ENCODE peak calls at places on chromosome 3, in nine cellular contexts. U is RCC 7860; J is iPS-NIHi11; N is colonic mucosa; L is NCI-H226; W is Peyer's patch; Z is SK-N-DZ; G is GM20000; F is effector memory CD4-positive, alpha-beta T cell. D is an unnamed sample.

GRCh38 chr3:117932441-117932840 is 1102.2 kb downstream of the IGSF11 start:
- DNase-seq in F (no peak), Z (no peak), W (no peak), G (no peak), U (no peak), N (no peak), L (no peak), J (no peak), D (no peak)

GRCh38 chr3:119330858-119331257 is 36.7 kb downstream of the ARHGAP31 start:
- DNase-seq in J (no peak), L (no peak), W (no peak), F (no peak), U (no peak), Z (no peak), N (no peak), G (no peak), D (no peak)

GRCh38 chr3:196408565-196409300 is 23.5 kb downstream of the UBXN7 start:
- DNase-seq in G (no peak), W (no peak), Z (no peak), J (no peak), U (no peak), N (no peak), F (no peak), L (no peak), D (no peak)

GRCh38 chr3:174531262-174531982 is 327.7 kb upstream of the NAALADL2 start:
- DNase-seq in L (no peak), J (no peak), U (no peak), W (no peak), F (no peak), Z (no peak), G (no peak), N (no peak), D (no peak)

GRCh38 chr3:178623666-178624255 is 87.5 kb downstream of the KCNMB2 start:
- DNase-seq in G (no peak), J (peak; percentile 17), F (no peak), W (no peak), U (no peak), L (peak; percentile 3), Z (no peak), N (no peak), D (no peak)

GRCh38 chr3:127226451-127226850 is 33.5 kb downstream of the PRR23E start:
- DNase-seq in J (no peak), L (no peak), N (no peak), F (no peak), W (no peak), U (no peak), G (no peak), Z (peak; percentile 59), D (no peak)

GRCh38 chr3:31105438-31106077 is 211.1 kb upstream of the GADL1 start:
- DNase-seq in W (no peak), G (no peak), N (no peak), Z (no peak), U (peak; percentile 89), L (peak; percentile 79), F (no peak), J (no peak), D (no peak)

GRCh38 chr3:11238880-11239279 is 33.3 kb upstream of the ATG7 start:
- DNase-seq in L (peak; percentile 92), U (peak; percentile 92), W (no peak), G (no peak), J (no peak), F (no peak), Z (no peak), N (no peak), D (no peak)

GRCh38 chr3:147129665-147130064 is 276.7 kb downstream of the ZIC4 start:
- DNase-seq in W (no peak), Z (no peak), L (no peak), N (no peak), F (no peak), U (no peak), J (no peak), G (no peak), D (no peak)

GRCh38 chr3:12629560-12629959 is 34.4 kb downstream of the RAF1 start:
- DNase-seq in L (no peak), U (no peak), G (no peak), F (no peak), N (no peak), W (no peak), Z (no peak), J (no peak), D (no peak)

GRCh38 chr3:29755416-29755815 is 474.5 kb downstream of the RBMS3 start:
- DNase-seq in F (no peak), Z (no peak), U (no peak), N (no peak), W (no peak), J (no peak), L (no peak), G (no peak), D (no peak)

GRCh38 chr3:134368751-134369105 is 5.5 kb downstream of the AMOTL2 start:
- DNase-seq in L (no peak), F (no peak), N (no peak), J (no peak), U (no peak), W (peak; percentile 32), Z (no peak), G (no peak), D (no peak)

GRCh38 chr3:51929420-51930003 is 12.2 kb downstream of the RRP9 start:
- DNase-seq in W (no peak), U (no peak), L (peak; percentile 8), F (no peak), N (no peak), Z (no peak), G (peak; percentile 8), J (peak; percentile 85), D (no peak)

GRCh38 chr3:101042996-101043686 is 49.9 kb upstream of the ABI3BP start:
- DNase-seq in L (peak; percentile 22), J (no peak), N (no peak), Z (no peak), G (no peak), U (no peak), W (no peak), F (no peak), D (no peak)

GRCh38 chr3:179227349-179227748 is 23.6 kb downstream of the KCNMB3 start:
- DNase-seq in U (no peak), Z (no peak), N (no peak), W (no peak), F (no peak), G (no peak), L (no peak), J (no peak), D (no peak)

GRCh38 chr3:129560931-129561594 is 18.1 kb downstream of the H1-8 start:
- DNase-seq in Z (peak; percentile 78), N (peak; percentile 65), W (peak; percentile 71), U (no peak), F (no peak), J (no peak), L (peak; percentile 58), G (no peak), D (no peak)

GRCh38 chr3:53890726-53891499 is 746 bp downstream of the SELENOK start:
- DNase-seq in F (peak; percentile 45), N (peak; percentile 60), L (no peak), G (peak; percentile 34), Z (peak; percentile 19), J (no peak), U (no peak), W (peak; percentile 82), D (peak; percentile 29)

GRCh38 chr3:38608086-38608775 is 41.3 kb downstream of the SCN5A start:
- DNase-seq in F (no peak), W (no peak), G (no peak), Z (no peak), J (no peak), N (no peak), U (no peak), L (no peak), D (no peak)

GRCh38 chr3:13161021-13161759 is 88.0 kb upstream of the IQSEC1 start:
- DNase-seq in Z (no peak), G (no peak), N (no peak), W (no peak), J (no peak), L (no peak), U (no peak), F (no peak), D (no peak)

GRCh38 chr3:41653575-41654239 is 308.2 kb downstream of the ULK4 start:
- DNase-seq in G (no peak), W (no peak), Z (no peak), J (no peak), F (no peak), U (no peak), N (no peak), L (no peak), D (no peak)

GRCh38 chr3:4741404-4742307 is 237.6 kb upstream of the BHLHE40 start:
- DNase-seq in W (peak; percentile 70), L (peak; percentile 97), Z (no peak), J (no peak), F (no peak), U (peak; percentile 94), G (no peak), N (peak; percentile 73), D (no peak)

GRCh38 chr3:129207347-129207947 is 23.8 kb upstream of the CNBP start:
- DNase-seq in F (no peak), G (no peak), Z (no peak), N (no peak), U (no peak), J (no peak), L (no peak), W (no peak), D (no peak)

GRCh38 chr3:73143821-73144237 is 82.4 kb downstream of the EBLN2 start:
- DNase-seq in U (no peak), J (no peak), F (no peak), W (no peak), L (no peak), G (no peak), Z (peak; percentile 4), N (no peak), D (no peak)

GRCh38 chr3:49422379-49423248 is at the start of gene AMT:
- DNase-seq in F (no peak), L (no peak), Z (peak; percentile 75), J (peak; percentile 94), N (peak; percentile 57), W (peak; percentile 72), U (no peak), G (no peak), D (no peak)

GRCh38 chr3:113556556-113557335 is 24.4 kb downstream of the SIDT1 start:
- DNase-seq in Z (no peak), F (no peak), U (no peak), L (no peak), N (peak; percentile 75), J (no peak), G (no peak), W (no peak), D (no peak)

GRCh38 chr3:197446713-197447455 is 108.9 kb downstream of the BDH1 start:
- DNase-seq in W (no peak), F (no peak), J (no peak), N (no peak), U (no peak), Z (no peak), G (no peak), L (no peak), D (no peak)

GRCh38 chr3:128491900-128492352 is 1.1 kb downstream of the GATA2 start:
- DNase-seq in G (no peak), N (no peak), J (no peak), L (no peak), Z (no peak), F (no peak), W (peak; percentile 25), U (no peak), D (no peak)

GRCh38 chr3:24288538-24289236 is 206.0 kb downstream of the THRB start:
- DNase-seq in J (no peak), N (peak; percentile 32), U (no peak), F (no peak), L (no peak), Z (no peak), G (no peak), W (no peak), D (no peak)

GRCh38 chr3:111087924-111088469 is 16.4 kb downstream of the NECTIN3 start:
- DNase-seq in L (no peak), U (no peak), J (peak; percentile 17), Z (no peak), F (no peak), W (no peak), N (no peak), G (no peak), D (no peak)

D was measured in CD8-positive, alpha-beta memory T cell.